ENCODE peak calls at places on chromosomes 6 and 20, in ten cellular contexts. Q is effector memory CD8-positive, alpha-beta T cell; B is A172; A is NCI-H2081; R is amniotic stem cell; K is Kasumi-1; N is Right ventricle myocardium superior; T is D721Med; H is neural progenitor cell; M is left cardiac atrium. W is an unnamed sample.

GRCh38 chr20:21104921-21105320 is 1.2 kb downstream of the LINC00237 start:
- DNase-seq in A (no peak), K (no peak), N (no peak), Q (no peak), H (peak), M (no peak), B (no peak), R (no peak), T (no peak), W (no peak)

GRCh38 chr6:41719796-41720620 is 15.4 kb downstream of the TFEB start:
- DNase-seq in T (no peak), H (no peak), B (no peak), K (no peak), M (no peak), R (no peak), Q (no peak), N (peak), A (no peak), W (no peak)

GRCh38 chr20:23103284-23104018 is 17.3 kb upstream of the CD93 start:
- DNase-seq in B (no peak), Q (no peak), M (no peak), T (no peak), N (no peak), K (peak), A (no peak), H (no peak), R (no peak), W (no peak)

GRCh38 chr20:23350855-23351838 is 556 bp downstream of the NXT1 start:
- DNase-seq in K (peak), T (no peak), A (peak), R (peak), H (peak), B (peak), Q (peak), M (peak), N (peak), W (peak)

GRCh38 chr20:46905364-46906125 is 10.9 kb downstream of the EYA2 start:
- DNase-seq in M (peak), N (no peak), R (no peak), T (no peak), Q (no peak), H (no peak), A (no peak), K (no peak), B (no peak), W (no peak)

GRCh38 chr6:20202070-20202658 is 10.1 kb downstream of the MBOAT1 start:
- DNase-seq in A (no peak), B (peak), M (no peak), K (peak), Q (no peak), T (no peak), R (no peak), N (no peak), H (no peak), W (no peak)

GRCh38 chr6:107736713-107737396 is 87.3 kb downstream of the SCML4 start:
- DNase-seq in H (no peak), A (no peak), N (no peak), M (no peak), R (no peak), K (no peak), T (no peak), Q (no peak), B (no peak), W (no peak)

GRCh38 chr6:223763-224162 is 68.5 kb upstream of the DUSP22 start:
- DNase-seq in B (no peak), T (no peak), N (no peak), K (no peak), H (no peak), A (no peak), R (no peak), Q (no peak), M (no peak), W (no peak)

GRCh38 chr20:4740774-4741431 is 19.2 kb downstream of the PRND start:
- DNase-seq in M (peak), R (no peak), T (no peak), K (peak), A (peak), H (peak), N (peak), Q (peak), B (peak), W (peak)

GRCh38 chr6:72290620-72291019 is 331.2 kb upstream of the KCNQ5 start:
- DNase-seq in H (no peak), K (no peak), A (no peak), M (no peak), T (no peak), R (no peak), Q (no peak), B (no peak), N (no peak), W (no peak)

GRCh38 chr6:117493470-117493869 is 11.0 kb downstream of the DCBLD1 start:
- DNase-seq in B (no peak), N (no peak), M (no peak), K (no peak), H (no peak), R (no peak), T (no peak), A (no peak), Q (no peak), W (no peak)

GRCh38 chr20:43911066-43911465 is 3.6 kb upstream of the TOX2 start:
- DNase-seq in B (peak), N (no peak), A (no peak), M (no peak), Q (no peak), R (peak), K (no peak), H (no peak), T (no peak), W (no peak)

GRCh38 chr6:108114861-108115597 is 40.5 kb upstream of the OSTM1 start:
- DNase-seq in M (peak), T (no peak), R (no peak), H (peak), N (peak), Q (peak), B (no peak), A (no peak), K (peak), W (no peak)

GRCh38 chr6:30013296-30013922 is 47.7 kb upstream of the POLR1H start:
- DNase-seq in Q (peak), K (no peak), R (no peak), B (no peak), H (peak), T (no peak), M (no peak), A (peak), N (no peak), W (peak)

GRCh38 chr20:33211817-33212424 is 5.2 kb upstream of the BPIFA3 start:
- DNase-seq in T (peak), B (peak), N (no peak), R (no peak), H (peak), A (peak), Q (no peak), K (peak), M (no peak), W (peak)

GRCh38 chr6:32967151-32968091 is 973 bp upstream of the BRD2 start:
- DNase-seq in T (no peak), K (peak), H (peak), B (peak), Q (no peak), A (peak), N (no peak), R (no peak), M (no peak), W (peak)

GRCh38 chr20:41654292-41654691 is 36.1 kb upstream of the CHD6 start:
- DNase-seq in R (no peak), B (no peak), A (peak), N (no peak), Q (no peak), K (no peak), M (no peak), H (no peak), T (no peak), W (peak)

GRCh38 chr20:11153819-11154218 is 480.0 kb upstream of the JAG1 start:
- DNase-seq in N (no peak), T (no peak), R (no peak), Q (no peak), K (no peak), B (no peak), M (no peak), H (no peak), A (no peak), W (no peak)

GRCh38 chr6:109998159-109998785 is 20.2 kb downstream of the GPR6 start:
- DNase-seq in B (peak), K (peak), M (no peak), R (no peak), T (no peak), N (no peak), H (peak), A (no peak), Q (no peak), W (no peak)

GRCh38 chr6:168171673-168172352 is 92.8 kb upstream of the FRMD1 start:
- DNase-seq in R (no peak), A (no peak), K (no peak), N (no peak), H (no peak), M (no peak), B (no peak), T (no peak), Q (no peak), W (no peak)

GRCh38 chr6:39731565-39731964 is 6.4 kb upstream of the KIF6 start:
- DNase-seq in R (no peak), N (no peak), A (no peak), Q (no peak), M (no peak), H (peak), B (no peak), K (no peak), T (no peak), W (no peak)

GRCh38 chr20:25233016-25233772 is 14.7 kb upstream of the PYGB start:
- DNase-seq in Q (no peak), N (peak), T (no peak), A (peak), R (peak), H (peak), B (peak), K (no peak), M (peak), W (no peak)

GRCh38 chr20:41138527-41139226 is 1.3 kb downstream of the PLCG1 start:
- DNase-seq in N (no peak), H (peak), Q (peak), B (no peak), A (no peak), T (no peak), K (peak), R (no peak), M (peak), W (no peak)

GRCh38 chr6:152401978-152402377 is 235.2 kb downstream of the SYNE1 start:
- DNase-seq in T (no peak), M (no peak), K (no peak), Q (no peak), N (no peak), H (no peak), A (no peak), B (peak), R (peak), W (no peak)

W was measured in NAMALWA.